ENCODE peak calls at places on chromosomes 4 and X, in five cellular contexts. One of them, this sample, is unnamed.
A peak's percentile ranks its signal among the peaks of the same experiment; 100 is the strongest.

GRCh38 chr4:33722800-33723511 is 2521.4 kb downstream of the ARAP2 start:
- DNase-seq in prostate gland: no peak
- DNase-seq in HL-60: no peak
- DNase-seq in WTC11: no peak
- DNase-seq in ascending aorta: no peak
- DNase-seq in this sample: no peak

GRCh38 chr4:110287130-110287529 is 88.7 kb upstream of the ELOVL6 start:
- DNase-seq in prostate gland: no peak
- DNase-seq in HL-60: no peak
- DNase-seq in WTC11: no peak
- DNase-seq in ascending aorta: no peak
- DNase-seq in this sample: no peak

GRCh38 chr4:73440653-73441052 is 4.6 kb downstream of the AFP start:
- DNase-seq in prostate gland: no peak
- DNase-seq in HL-60: no peak
- DNase-seq in WTC11: no peak
- DNase-seq in ascending aorta: no peak
- DNase-seq in this sample: no peak

GRCh38 chrX:105190252-105190853 is 30.1 kb downstream of the TEX13A start:
- DNase-seq in prostate gland: peak; percentile 5
- DNase-seq in HL-60: peak; percentile 11
- DNase-seq in WTC11: peak; percentile 14
- DNase-seq in ascending aorta: no peak
- DNase-seq in this sample: no peak

GRCh38 chrX:67654301-67654700 is 110.5 kb downstream of the AR start:
- DNase-seq in prostate gland: no peak
- DNase-seq in HL-60: no peak
- DNase-seq in WTC11: no peak
- DNase-seq in ascending aorta: no peak
- DNase-seq in this sample: no peak

GRCh38 chr4:1204828-1205591 is 32.6 kb upstream of the SPON2 start:
- DNase-seq in prostate gland: no peak
- DNase-seq in HL-60: no peak
- DNase-seq in WTC11: peak; percentile 3
- DNase-seq in ascending aorta: no peak
- DNase-seq in this sample: peak; percentile 40

GRCh38 chr4:33658971-33659370 is 2585.3 kb downstream of the ARAP2 start:
- DNase-seq in prostate gland: no peak
- DNase-seq in HL-60: no peak
- DNase-seq in WTC11: no peak
- DNase-seq in ascending aorta: no peak
- DNase-seq in this sample: no peak

GRCh38 chr4:80239480-80239879 is 27.0 kb upstream of the FGF5 start:
- DNase-seq in prostate gland: no peak
- DNase-seq in HL-60: no peak
- DNase-seq in WTC11: no peak
- DNase-seq in ascending aorta: no peak
- DNase-seq in this sample: no peak

GRCh38 chr4:89807441-89808140 is 29.4 kb downstream of the SNCA start:
- DNase-seq in prostate gland: no peak
- DNase-seq in HL-60: no peak
- DNase-seq in WTC11: no peak
- DNase-seq in ascending aorta: no peak
- DNase-seq in this sample: no peak

GRCh38 chr4:113447061-113447460 is 314.5 kb downstream of the CAMK2D start:
- DNase-seq in prostate gland: no peak
- DNase-seq in HL-60: no peak
- DNase-seq in WTC11: no peak
- DNase-seq in ascending aorta: no peak
- DNase-seq in this sample: no peak
- TF ChIP-seq CTCF in prostate gland: no peak
- TF ChIP-seq CTCF in HL-60: no peak
- TF ChIP-seq CTCF in WTC11: no peak
- TF ChIP-seq CTCF in ascending aorta: no peak
- TF ChIP-seq CTCF in this sample: no peak

GRCh38 chr4:145099653-145100052 is 1.5 kb downstream of the ABCE1 start:
- DNase-seq in prostate gland: no peak
- DNase-seq in HL-60: no peak
- DNase-seq in WTC11: no peak
- DNase-seq in ascending aorta: no peak
- DNase-seq in this sample: no peak

GRCh38 chr4:145098675-145099037 is 545 bp downstream of the ABCE1 start:
- DNase-seq in prostate gland: peak; percentile 14
- DNase-seq in HL-60: peak; percentile 47
- DNase-seq in WTC11: no peak
- DNase-seq in ascending aorta: peak; percentile 14
- DNase-seq in this sample: peak; percentile 63

GRCh38 chr4:145101091-145101490 is 3.0 kb downstream of the ABCE1 start:
- DNase-seq in prostate gland: no peak
- DNase-seq in HL-60: no peak
- DNase-seq in WTC11: no peak
- DNase-seq in ascending aorta: no peak
- DNase-seq in this sample: no peak

GRCh38 chr4:145097331-145097820 is 620 bp downstream of the ANAPC10 start:
- DNase-seq in prostate gland: no peak
- DNase-seq in HL-60: no peak
- DNase-seq in WTC11: no peak
- DNase-seq in ascending aorta: no peak
- DNase-seq in this sample: no peak

DNA sequence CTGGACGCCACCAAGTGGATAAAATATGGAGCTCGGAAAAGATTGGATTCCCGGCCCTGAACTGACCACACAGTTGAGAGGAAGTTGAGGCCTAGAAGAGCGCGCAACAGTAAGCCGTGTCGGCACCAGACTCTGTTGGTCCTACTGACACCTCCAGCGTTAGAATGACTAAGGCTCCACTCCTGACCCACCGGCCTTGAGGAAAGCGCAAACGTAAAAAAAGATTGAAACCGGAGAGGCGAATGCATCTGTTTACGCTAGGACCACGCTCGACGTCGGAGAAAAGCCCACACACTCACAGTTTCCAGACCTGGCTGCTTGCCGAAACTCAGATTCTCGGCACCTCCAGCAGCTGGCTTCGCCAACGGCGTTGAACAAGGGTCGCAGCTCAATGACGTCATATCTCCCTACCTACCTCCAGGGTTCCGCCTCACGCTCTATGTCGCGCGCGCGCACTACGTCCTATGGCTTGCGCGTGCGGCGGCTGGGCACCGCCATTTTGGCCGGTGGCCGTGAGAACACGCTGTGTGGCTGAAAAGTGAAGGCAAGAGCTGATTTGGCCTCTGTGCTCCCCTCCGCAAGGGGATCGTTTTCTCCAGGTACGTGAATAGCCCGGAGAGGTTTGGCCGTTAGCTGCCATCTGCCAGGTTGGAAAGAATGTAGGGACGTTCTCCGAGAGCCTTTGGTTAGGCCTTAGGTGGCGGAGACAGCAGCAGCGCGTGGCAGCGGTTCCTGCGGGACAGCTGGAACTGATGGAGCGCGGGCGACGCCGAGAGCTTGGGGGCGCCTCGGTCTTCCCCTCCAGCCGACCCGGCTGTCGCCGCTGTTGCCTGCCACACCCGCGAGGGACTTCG is at the start of the genes ABCE1 and ANAPC10:
- DNase-seq in prostate gland: peak; percentile 96
- DNase-seq in HL-60: peak; percentile 97
- DNase-seq in WTC11: peak; percentile 95
- DNase-seq in ascending aorta: peak; percentile 85
- DNase-seq in this sample: peak; percentile 93
- TF ChIP-seq CTCF in prostate gland: no peak
- TF ChIP-seq CTCF in HL-60: no peak
- TF ChIP-seq CTCF in WTC11: no peak
- TF ChIP-seq CTCF in ascending aorta: peak; percentile 27
- TF ChIP-seq CTCF in this sample: no peak

DNA sequence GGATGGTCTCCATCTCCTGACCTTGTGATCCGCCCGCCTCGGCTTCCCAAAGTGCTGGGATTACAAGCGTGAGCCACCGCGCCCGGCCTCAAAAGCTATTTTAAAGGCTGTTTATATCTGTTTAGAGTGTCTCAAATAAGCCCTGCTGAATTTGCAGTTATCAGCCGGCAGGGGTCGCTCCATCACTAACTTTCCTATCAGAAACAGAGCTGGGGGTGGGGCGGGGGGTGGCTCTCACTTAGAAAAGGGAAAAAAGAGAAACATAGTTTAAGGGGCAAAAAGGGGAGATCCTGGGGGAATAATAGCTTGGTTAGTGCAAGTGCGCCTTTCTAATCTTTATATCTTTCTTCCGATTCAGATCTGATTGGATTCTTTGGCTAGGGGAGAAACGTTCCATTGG is 450.7 kb downstream of the UBE2NL start:
- DNase-seq in prostate gland: no peak
- DNase-seq in HL-60: no peak
- DNase-seq in WTC11: no peak
- DNase-seq in ascending aorta: no peak
- DNase-seq in this sample: no peak
- TF ChIP-seq CTCF in prostate gland: no peak
- TF ChIP-seq CTCF in HL-60: no peak
- TF ChIP-seq CTCF in WTC11: no peak
- TF ChIP-seq CTCF in ascending aorta: no peak
- TF ChIP-seq CTCF in this sample: no peak

GRCh38 chr4:121655320-121656268 is 41.2 kb downstream of the ANXA5 start:
- DNase-seq in prostate gland: no peak
- DNase-seq in HL-60: no peak
- DNase-seq in WTC11: no peak
- DNase-seq in ascending aorta: no peak
- DNase-seq in this sample: no peak

GRCh38 chr4:121658125-121658524 is 38.7 kb downstream of the ANXA5 start:
- DNase-seq in prostate gland: no peak
- DNase-seq in HL-60: no peak
- DNase-seq in WTC11: no peak
- DNase-seq in ascending aorta: no peak
- DNase-seq in this sample: no peak

GRCh38 chr4:121654738-121655137 is 42.0 kb downstream of the ANXA5 start:
- DNase-seq in prostate gland: no peak
- DNase-seq in HL-60: no peak
- DNase-seq in WTC11: no peak
- DNase-seq in ascending aorta: no peak
- DNase-seq in this sample: no peak

GRCh38 chr4:121653986-121654385 is 42.8 kb downstream of the ANXA5 start:
- DNase-seq in prostate gland: no peak
- DNase-seq in HL-60: no peak
- DNase-seq in WTC11: no peak
- DNase-seq in ascending aorta: no peak
- DNase-seq in this sample: no peak

DNA sequence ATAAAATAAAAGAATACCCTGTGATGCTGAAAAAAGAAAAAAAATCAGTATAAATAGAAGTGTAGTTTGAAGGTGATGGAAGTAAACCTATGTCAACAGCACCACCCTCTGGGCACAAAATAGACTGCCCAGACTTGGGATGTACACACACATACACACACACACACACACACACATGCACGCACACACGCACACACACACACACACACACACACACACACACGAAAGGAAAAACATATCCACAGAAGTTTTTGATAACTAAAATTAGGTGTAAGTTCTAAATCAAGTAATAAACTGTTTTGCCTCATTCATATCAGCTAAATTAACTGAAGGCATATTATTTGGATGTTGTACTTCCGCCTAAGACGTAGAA is 40.5 kb downstream of the ANXA5 start:
- DNase-seq in prostate gland: peak; percentile 20
- DNase-seq in HL-60: peak; percentile 38
- DNase-seq in WTC11: peak; percentile 34
- DNase-seq in ascending aorta: no peak
- DNase-seq in this sample: no peak
- TF ChIP-seq CTCF in prostate gland: peak; percentile 48
- TF ChIP-seq CTCF in HL-60: no peak
- TF ChIP-seq CTCF in WTC11: no peak
- TF ChIP-seq CTCF in ascending aorta: peak; percentile 36
- TF ChIP-seq CTCF in this sample: peak; percentile 5